ENCODE peak calls at places on chromosome 17, in eight cellular contexts. One of them, this sample, is unnamed. For H3K4me1, the result is how much of the 10 kb centered on the place peaks cover.

GRCh38 chr17:29674270-29674669 is 51.6 kb upstream of the CORO6 start:
- DNase-seq in effector memory CD4-positive, alpha-beta T cell: no peak
- DNase-seq in adrenal gland: no peak
- DNase-seq in heart left ventricle: no peak
- DNase-seq in hepatocyte: no peak
- DNase-seq in CD8-positive, alpha-beta T cell: no peak
- DNase-seq in sigmoid colon: no peak
- DNase-seq in mesenchymal stem cell: no peak
- DNase-seq in this sample: no peak

GRCh38 chr17:82647593-82648164 is 565 bp downstream of the WDR45B start:
- DNase-seq in effector memory CD4-positive, alpha-beta T cell: peak
- DNase-seq in adrenal gland: peak
- DNase-seq in heart left ventricle: peak
- DNase-seq in hepatocyte: peak
- DNase-seq in CD8-positive, alpha-beta T cell: peak
- DNase-seq in sigmoid colon: peak
- DNase-seq in mesenchymal stem cell: peak
- DNase-seq in this sample: peak

GRCh38 chr17:63780507-63780906 is 6.5 kb downstream of the DDX42 start:
- DNase-seq in effector memory CD4-positive, alpha-beta T cell: no peak
- DNase-seq in adrenal gland: peak
- DNase-seq in heart left ventricle: no peak
- DNase-seq in hepatocyte: no peak
- DNase-seq in CD8-positive, alpha-beta T cell: no peak
- DNase-seq in sigmoid colon: no peak
- DNase-seq in mesenchymal stem cell: peak
- DNase-seq in this sample: no peak

GRCh38 chr17:58285422-58285810 is 4.7 kb upstream of the MPO start:
- DNase-seq in effector memory CD4-positive, alpha-beta T cell: no peak
- DNase-seq in adrenal gland: peak
- DNase-seq in heart left ventricle: no peak
- DNase-seq in hepatocyte: no peak
- DNase-seq in CD8-positive, alpha-beta T cell: no peak
- DNase-seq in sigmoid colon: peak
- DNase-seq in mesenchymal stem cell: no peak
- DNase-seq in this sample: no peak

GRCh38 chr17:79843917-79844815 is 4.9 kb upstream of the CBX4 start:
- DNase-seq in effector memory CD4-positive, alpha-beta T cell: no peak
- DNase-seq in adrenal gland: peak
- DNase-seq in heart left ventricle: peak
- DNase-seq in hepatocyte: peak
- DNase-seq in CD8-positive, alpha-beta T cell: peak
- DNase-seq in sigmoid colon: peak
- DNase-seq in mesenchymal stem cell: peak
- DNase-seq in this sample: peak

GRCh38 chr17:74859439-74860228 is at the start of gene GRIN2C:
- DNase-seq in effector memory CD4-positive, alpha-beta T cell: no peak
- DNase-seq in adrenal gland: peak
- DNase-seq in heart left ventricle: no peak
- DNase-seq in hepatocyte: peak
- DNase-seq in CD8-positive, alpha-beta T cell: peak
- DNase-seq in sigmoid colon: no peak
- DNase-seq in mesenchymal stem cell: no peak
- DNase-seq in this sample: no peak

GRCh38 chr17:79560527-79560926 is 50.3 kb downstream of the RBFOX3 start:
- DNase-seq in effector memory CD4-positive, alpha-beta T cell: no peak
- DNase-seq in adrenal gland: no peak
- DNase-seq in heart left ventricle: no peak
- DNase-seq in hepatocyte: no peak
- DNase-seq in CD8-positive, alpha-beta T cell: no peak
- DNase-seq in sigmoid colon: peak
- DNase-seq in mesenchymal stem cell: no peak
- DNase-seq in this sample: no peak

GRCh38 chr17:70134777-70135176 is 34.6 kb upstream of the KCNJ2 start:
- DNase-seq in effector memory CD4-positive, alpha-beta T cell: no peak
- DNase-seq in adrenal gland: no peak
- DNase-seq in heart left ventricle: no peak
- DNase-seq in hepatocyte: no peak
- DNase-seq in CD8-positive, alpha-beta T cell: no peak
- DNase-seq in sigmoid colon: no peak
- DNase-seq in mesenchymal stem cell: no peak
- DNase-seq in this sample: no peak

GRCh38 chr17:59435238-59435637 is 103.8 kb downstream of the YPEL2 start:
- DNase-seq in effector memory CD4-positive, alpha-beta T cell: no peak
- DNase-seq in adrenal gland: no peak
- DNase-seq in heart left ventricle: no peak
- DNase-seq in hepatocyte: no peak
- DNase-seq in CD8-positive, alpha-beta T cell: no peak
- DNase-seq in sigmoid colon: no peak
- DNase-seq in mesenchymal stem cell: peak
- DNase-seq in this sample: no peak

GRCh38 chr17:66737524-66737923 is 97.4 kb upstream of the CACNG5 start:
- DNase-seq in effector memory CD4-positive, alpha-beta T cell: no peak
- DNase-seq in adrenal gland: no peak
- DNase-seq in heart left ventricle: peak
- DNase-seq in hepatocyte: peak
- DNase-seq in CD8-positive, alpha-beta T cell: no peak
- DNase-seq in sigmoid colon: peak
- DNase-seq in mesenchymal stem cell: peak
- DNase-seq in this sample: no peak

GRCh38 chr17:29007456-29008455 is 1.9 kb upstream of the SEZ6 start:
- DNase-seq in effector memory CD4-positive, alpha-beta T cell: no peak
- DNase-seq in adrenal gland: peak
- DNase-seq in heart left ventricle: no peak
- DNase-seq in hepatocyte: peak
- DNase-seq in CD8-positive, alpha-beta T cell: no peak
- DNase-seq in sigmoid colon: no peak
- DNase-seq in mesenchymal stem cell: peak
- DNase-seq in this sample: no peak

GRCh38 chr17:27421111-27421510 is 35.1 kb upstream of the KSR1 start:
- DNase-seq in effector memory CD4-positive, alpha-beta T cell: no peak
- DNase-seq in adrenal gland: no peak
- DNase-seq in heart left ventricle: no peak
- DNase-seq in hepatocyte: no peak
- DNase-seq in CD8-positive, alpha-beta T cell: no peak
- DNase-seq in sigmoid colon: peak
- DNase-seq in mesenchymal stem cell: no peak
- DNase-seq in this sample: peak

GRCh38 chr17:28712037-28712704 is 483 bp upstream of the PROCA1 start:
- DNase-seq in effector memory CD4-positive, alpha-beta T cell: peak
- DNase-seq in adrenal gland: no peak
- DNase-seq in heart left ventricle: peak
- DNase-seq in hepatocyte: peak
- DNase-seq in CD8-positive, alpha-beta T cell: peak
- DNase-seq in sigmoid colon: no peak
- DNase-seq in mesenchymal stem cell: peak
- DNase-seq in this sample: peak

DNA sequence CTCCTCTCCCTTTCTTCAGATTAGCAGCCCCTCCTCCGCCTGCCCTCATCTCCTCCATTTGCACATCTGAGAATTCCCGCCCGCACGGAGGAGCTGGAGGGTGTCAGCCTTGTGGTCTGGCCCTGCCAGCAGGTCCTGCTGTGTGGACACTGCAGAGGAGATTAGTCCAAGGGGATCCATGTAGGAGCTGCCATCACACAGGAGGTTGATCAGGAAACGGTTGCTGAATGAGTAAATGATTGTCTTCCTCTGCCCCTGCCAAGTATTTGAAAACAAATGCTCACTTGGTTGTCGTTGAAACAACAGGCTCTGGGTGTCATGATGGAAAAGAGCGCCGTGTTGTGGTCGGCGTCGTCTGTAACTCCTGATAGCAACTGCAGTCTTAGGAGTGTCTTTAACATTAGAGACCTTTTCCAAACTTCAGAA is 63.8 kb upstream of the CHMP6 start:
- DNase-seq in effector memory CD4-positive, alpha-beta T cell: no peak
- DNase-seq in adrenal gland: no peak
- DNase-seq in heart left ventricle: no peak
- DNase-seq in hepatocyte: no peak
- DNase-seq in CD8-positive, alpha-beta T cell: no peak
- DNase-seq in sigmoid colon: peak
- DNase-seq in mesenchymal stem cell: peak
- DNase-seq in this sample: no peak
- H3K27ac ChIP-seq in effector memory CD4-positive, alpha-beta T cell: no peak
- H3K27ac ChIP-seq in adrenal gland: no peak
- H3K27ac ChIP-seq in heart left ventricle: no peak
- H3K27ac ChIP-seq in hepatocyte: no peak
- H3K27ac ChIP-seq in CD8-positive, alpha-beta T cell: no peak
- H3K27ac ChIP-seq in sigmoid colon: no peak
- H3K27ac ChIP-seq in mesenchymal stem cell: no peak
- H3K27ac ChIP-seq in this sample: no peak

GRCh38 chr17:41813699-41814124 is 908 bp downstream of the FKBP10 start:
- DNase-seq in effector memory CD4-positive, alpha-beta T cell: no peak
- DNase-seq in adrenal gland: no peak
- DNase-seq in heart left ventricle: no peak
- DNase-seq in hepatocyte: no peak
- DNase-seq in CD8-positive, alpha-beta T cell: no peak
- DNase-seq in sigmoid colon: no peak
- DNase-seq in mesenchymal stem cell: peak
- DNase-seq in this sample: no peak

GRCh38 chr17:41811549-41812175 is at the start of gene P3H4:
- DNase-seq in effector memory CD4-positive, alpha-beta T cell: peak
- DNase-seq in adrenal gland: peak
- DNase-seq in heart left ventricle: peak
- DNase-seq in hepatocyte: peak
- DNase-seq in CD8-positive, alpha-beta T cell: peak
- DNase-seq in sigmoid colon: peak
- DNase-seq in mesenchymal stem cell: peak
- DNase-seq in this sample: peak

GRCh38 chr17:41812176-41813038 is at the start of gene FKBP10:
- DNase-seq in effector memory CD4-positive, alpha-beta T cell: no peak
- DNase-seq in adrenal gland: peak
- DNase-seq in heart left ventricle: peak
- DNase-seq in hepatocyte: peak
- DNase-seq in CD8-positive, alpha-beta T cell: peak
- DNase-seq in sigmoid colon: peak
- DNase-seq in mesenchymal stem cell: peak
- DNase-seq in this sample: peak

GRCh38 chr17:41813039-41813680 is 356 bp downstream of the FKBP10 start:
- DNase-seq in effector memory CD4-positive, alpha-beta T cell: no peak
- DNase-seq in adrenal gland: no peak
- DNase-seq in heart left ventricle: no peak
- DNase-seq in hepatocyte: no peak
- DNase-seq in CD8-positive, alpha-beta T cell: no peak
- DNase-seq in sigmoid colon: no peak
- DNase-seq in mesenchymal stem cell: no peak
- DNase-seq in this sample: no peak

DNA sequence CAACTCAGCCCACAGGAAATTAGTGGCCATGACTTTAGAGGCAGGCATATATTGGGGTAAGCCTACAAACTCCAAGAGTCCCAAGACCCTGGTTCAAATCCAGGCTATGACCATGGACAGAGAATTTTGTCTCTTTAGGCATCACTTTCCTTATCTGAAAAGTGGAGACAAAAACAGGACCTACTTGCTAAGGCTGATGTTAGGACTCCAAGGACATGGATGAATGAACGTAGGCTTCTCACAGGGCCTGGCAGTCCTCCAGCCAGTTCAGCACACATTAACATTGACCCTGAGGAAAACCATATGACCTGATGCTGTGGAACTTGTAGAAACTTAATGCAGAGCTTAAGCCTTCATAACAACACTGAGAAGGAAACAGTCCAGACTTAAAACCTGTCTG is 1.4 kb downstream of the FKBP10 start:
- DNase-seq in effector memory CD4-positive, alpha-beta T cell: no peak
- DNase-seq in adrenal gland: no peak
- DNase-seq in heart left ventricle: no peak
- DNase-seq in hepatocyte: no peak
- DNase-seq in CD8-positive, alpha-beta T cell: no peak
- DNase-seq in sigmoid colon: no peak
- DNase-seq in mesenchymal stem cell: peak
- DNase-seq in this sample: no peak
- H3K4me1 ChIP-seq in effector memory CD4-positive, alpha-beta T cell: under half
- H3K4me1 ChIP-seq in adrenal gland: under half
- H3K4me1 ChIP-seq in heart left ventricle: under half
- H3K4me1 ChIP-seq in hepatocyte: under half
- H3K4me1 ChIP-seq in CD8-positive, alpha-beta T cell: under half
- H3K4me1 ChIP-seq in sigmoid colon: under half
- H3K4me1 ChIP-seq in mesenchymal stem cell: under half
- H3K4me1 ChIP-seq in this sample: under half

DNA sequence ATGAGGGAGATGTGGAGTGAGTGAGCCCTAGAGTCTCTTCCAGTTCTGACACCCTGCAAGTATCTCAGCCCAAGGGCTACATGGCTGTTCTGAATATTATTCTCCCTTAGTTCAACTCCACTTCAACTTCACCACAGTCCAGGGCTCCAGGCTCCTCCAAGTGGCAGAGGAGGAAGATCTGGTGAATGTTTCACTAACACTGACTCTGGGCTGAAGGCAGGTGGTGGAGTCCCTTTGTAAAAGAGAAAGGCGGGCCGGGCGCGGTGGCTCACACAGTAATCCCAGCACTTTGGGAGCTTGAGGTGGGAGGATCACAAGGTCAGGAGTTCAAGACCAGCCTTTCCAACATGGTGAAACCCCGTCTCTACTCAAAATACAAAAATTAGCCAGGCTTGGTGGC is 13.6 kb downstream of the CCDC92B start:
- DNase-seq in effector memory CD4-positive, alpha-beta T cell: no peak
- DNase-seq in adrenal gland: no peak
- DNase-seq in heart left ventricle: no peak
- DNase-seq in hepatocyte: no peak
- DNase-seq in CD8-positive, alpha-beta T cell: no peak
- DNase-seq in sigmoid colon: no peak
- DNase-seq in mesenchymal stem cell: no peak
- DNase-seq in this sample: no peak
- H3K27ac ChIP-seq in effector memory CD4-positive, alpha-beta T cell: no peak
- H3K27ac ChIP-seq in adrenal gland: no peak
- H3K27ac ChIP-seq in heart left ventricle: no peak
- H3K27ac ChIP-seq in hepatocyte: no peak
- H3K27ac ChIP-seq in CD8-positive, alpha-beta T cell: no peak
- H3K27ac ChIP-seq in sigmoid colon: no peak
- H3K27ac ChIP-seq in mesenchymal stem cell: no peak
- H3K27ac ChIP-seq in this sample: no peak

DNA sequence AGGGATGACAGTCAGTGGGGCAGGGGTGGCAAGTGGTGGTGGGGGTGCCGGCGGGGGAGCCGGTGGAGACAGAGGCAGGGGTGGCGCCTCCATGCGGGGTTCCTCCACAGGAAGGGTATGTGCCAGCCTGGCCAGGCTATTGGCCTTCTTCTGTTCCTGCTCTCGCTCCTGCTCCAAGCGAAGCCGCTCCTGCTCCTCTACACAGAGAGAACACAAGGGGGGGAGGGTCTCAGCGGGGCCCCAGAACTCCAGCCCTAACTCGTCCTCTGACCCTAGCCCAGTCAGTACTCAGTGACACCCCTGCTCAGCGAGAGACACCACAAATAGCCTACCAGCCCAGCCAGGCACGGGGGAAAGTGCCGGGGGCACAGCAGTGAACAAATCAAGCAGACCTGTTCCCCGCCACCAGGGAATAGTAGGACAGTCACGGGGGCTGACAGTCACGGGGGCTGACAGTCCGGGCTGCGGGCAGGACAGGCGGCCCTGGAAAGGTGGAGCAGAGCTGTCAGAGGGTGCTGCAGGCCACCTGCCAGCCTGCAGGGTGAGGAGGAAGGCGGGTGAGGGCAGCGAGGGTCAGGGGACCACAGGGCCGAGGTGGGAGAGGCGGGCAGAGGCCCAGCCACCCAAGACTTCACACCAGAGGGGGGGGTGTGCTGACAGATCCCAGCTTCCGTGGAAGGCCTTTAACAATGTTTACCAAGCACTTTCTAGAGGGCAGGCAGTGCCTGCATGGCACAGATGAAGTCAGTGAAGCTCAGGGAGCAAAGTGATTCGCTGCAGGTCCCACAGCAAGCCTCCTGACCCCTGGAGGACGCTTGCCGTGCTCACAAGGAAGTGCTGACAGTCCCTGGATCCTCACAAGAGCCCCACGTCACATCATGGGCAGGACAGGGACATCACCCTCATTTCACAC is 5.3 kb downstream of the MNT start:
- DNase-seq in effector memory CD4-positive, alpha-beta T cell: no peak
- DNase-seq in adrenal gland: peak
- DNase-seq in heart left ventricle: no peak
- DNase-seq in hepatocyte: peak
- DNase-seq in CD8-positive, alpha-beta T cell: no peak
- DNase-seq in sigmoid colon: peak
- DNase-seq in mesenchymal stem cell: peak
- DNase-seq in this sample: peak
- H3K4me1 ChIP-seq in effector memory CD4-positive, alpha-beta T cell: half or more
- H3K4me1 ChIP-seq in adrenal gland: half or more
- H3K4me1 ChIP-seq in heart left ventricle: half or more
- H3K4me1 ChIP-seq in hepatocyte: half or more
- H3K4me1 ChIP-seq in CD8-positive, alpha-beta T cell: half or more
- H3K4me1 ChIP-seq in sigmoid colon: half or more
- H3K4me1 ChIP-seq in mesenchymal stem cell: half or more
- H3K4me1 ChIP-seq in this sample: under half

This sample was measured in aorta.